ENCODE peak calls at places on chromosomes 3 and 15, in six cellular contexts. E is choroid plexus epithelial cell, C is lung, D is BE2C, J is heart right ventricle, K is IMR-90. N is an unnamed sample.
A peak's percentile ranks its signal among the peaks of the same experiment; 100 is the strongest.

GRCh38 chr3:143339451-143339850 is 219.9 kb downstream of the CHST2 start:
- DNase-seq in E (no peak), C (no peak), D (no peak), J (no peak), K (no peak), N (no peak)

GRCh38 chr3:30596161-30596560 is 10.2 kb upstream of the TGFBR2 start:
- DNase-seq in E (no peak), C (no peak), D (peak; percentile 4), J (no peak), K (no peak), N (no peak)

GRCh38 chr15:93088200-93088980 is 621 bp downstream of the RGMA start:
- DNase-seq in E (no peak), C (no peak), D (peak; percentile 50), J (no peak), K (no peak), N (no peak)

GRCh38 chr3:38003371-38003816 is 12.8 kb downstream of the VILL start:
- DNase-seq in E (peak; percentile 68), C (no peak), D (peak; percentile 45), J (no peak), K (peak; percentile 33), N (peak; percentile 73)

GRCh38 chr15:71195242-71195641 is 80.0 kb downstream of the THSD4 start:
- DNase-seq in E (peak; percentile 55), C (no peak), D (no peak), J (no peak), K (no peak), N (no peak)

GRCh38 chr3:95750097-95750496 is 1064.3 kb upstream of the EPHA6 start:
- DNase-seq in E (no peak), C (no peak), D (no peak), J (no peak), K (no peak), N (no peak)

GRCh38 chr3:135103913-135104312 is 308.9 kb downstream of the EPHB1 start:
- DNase-seq in E (no peak), C (no peak), D (peak; percentile 74), J (no peak), K (no peak), N (no peak)

GRCh38 chr3:44722103-44722401 is 7.4 kb upstream of the ZNF501 start:
- DNase-seq in E (no peak), C (no peak), D (no peak), J (no peak), K (no peak), N (no peak)

GRCh38 chr15:85825719-85826118 is 31.0 kb upstream of the KLHL25 start:
- DNase-seq in E (no peak), C (no peak), D (peak; percentile 22), J (no peak), K (no peak), N (no peak)

GRCh38 chr3:125028657-125029056 is 27.1 kb downstream of the HEG1 start:
- DNase-seq in E (no peak), C (no peak), D (no peak), J (no peak), K (no peak), N (no peak)

GRCh38 chr15:79002631-79003030 is 57.8 kb upstream of the CTSH start:
- DNase-seq in E (no peak), C (no peak), D (no peak), J (no peak), K (no peak), N (no peak)

GRCh38 chr3:52834871-52835501 is at the start of gene MUSTN1:
- DNase-seq in E (peak; percentile 55), C (no peak), D (no peak), J (peak; percentile 28), K (peak; percentile 41), N (no peak)

GRCh38 chr3:59374091-59374490 is 324.3 kb upstream of the CFAP20DC start:
- DNase-seq in E (no peak), C (no peak), D (no peak), J (no peak), K (no peak), N (no peak)

GRCh38 chr3:143002083-143002712 is 828 bp downstream of the U2SURP start:
- DNase-seq in E (peak; percentile 44), C (no peak), D (no peak), J (no peak), K (peak; percentile 25), N (no peak)

GRCh38 chr3:140530603-140531002 is 147.3 kb upstream of the TRIM42 start:
- DNase-seq in E (no peak), C (no peak), D (no peak), J (no peak), K (no peak), N (no peak)

GRCh38 chr3:34008191-34008590 is 209.8 kb downstream of the PDCD6IP start:
- DNase-seq in E (peak; percentile 65), C (no peak), D (no peak), J (no peak), K (peak; percentile 55), N (no peak)

GRCh38 chr3:187610926-187611545 is 59.2 kb downstream of the SST start:
- DNase-seq in E (peak; percentile 43), C (no peak), D (no peak), J (no peak), K (peak; percentile 6), N (no peak)

GRCh38 chr15:92693922-92694331 is 38.4 kb upstream of the FAM174B start:
- DNase-seq in E (peak; percentile 50), C (no peak), D (peak; percentile 74), J (no peak), K (peak; percentile 3), N (no peak)

GRCh38 chr3:20916966-20917606 is 731.1 kb upstream of the SGO1 start:
- DNase-seq in E (no peak), C (no peak), D (no peak), J (no peak), K (no peak), N (no peak)

DNA sequence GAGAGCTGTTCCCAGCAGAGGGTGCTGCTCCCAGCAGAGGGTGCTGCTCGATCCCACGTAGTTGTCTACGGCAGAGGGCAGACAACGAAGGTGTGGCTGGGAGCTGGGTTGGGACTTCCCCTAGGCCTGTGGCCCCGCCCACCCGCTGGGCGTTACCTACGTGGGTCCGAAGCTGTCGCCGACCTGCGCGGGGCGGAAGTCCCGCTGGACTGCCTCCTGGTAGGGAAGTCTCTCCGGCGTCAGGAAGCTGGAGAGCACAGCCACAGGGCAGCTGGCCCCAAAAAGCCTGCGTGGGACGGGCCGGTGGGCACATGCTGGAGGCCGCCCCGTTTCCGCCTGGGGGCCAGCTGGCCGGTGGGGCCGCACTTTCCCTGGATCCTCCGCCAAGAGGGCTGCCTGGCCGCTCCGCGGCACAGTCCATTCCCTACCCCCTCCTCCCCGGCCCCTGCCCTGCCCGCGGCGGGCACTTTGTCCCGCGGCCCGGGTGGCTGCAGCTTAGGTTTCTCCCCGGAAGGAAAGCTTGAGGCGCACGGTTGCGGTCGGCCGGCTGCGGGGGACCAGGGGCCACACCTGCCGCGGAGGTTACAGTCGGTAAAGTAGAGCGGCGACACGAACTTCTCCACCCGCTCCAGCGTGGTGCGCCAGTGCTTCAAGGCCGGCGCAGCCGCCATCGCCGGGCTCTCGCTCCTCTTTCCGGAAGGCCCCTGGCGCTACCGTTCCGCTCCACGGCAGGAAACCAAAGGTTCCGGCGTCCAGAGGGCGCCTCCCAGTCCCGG is at the start of gene MAN2C1:
- DNase-seq in E (peak; percentile 98), C (peak; percentile 96), D (peak; percentile 99), J (peak; percentile 94), K (peak; percentile 94), N (peak; percentile 93)
- TF ChIP-seq CTCF in E (peak; percentile 84), C (peak; percentile 59), D (peak; percentile 94), J (peak; percentile 93), K (peak; percentile 78), N (no peak)

GRCh38 chr3:136350132-136350531 is 100.0 kb downstream of the PCCB start:
- DNase-seq in E (peak; percentile 98), C (no peak), D (no peak), J (no peak), K (peak; percentile 98), N (no peak)

GRCh38 chr3:136353461-136353860 is 103.3 kb downstream of the PCCB start:
- DNase-seq in E (no peak), C (no peak), D (no peak), J (no peak), K (no peak), N (no peak)

GRCh38 chr3:136351351-136351750 is 101.2 kb downstream of the PCCB start:
- DNase-seq in E (no peak), C (no peak), D (no peak), J (no peak), K (peak; percentile 44), N (no peak)

GRCh38 chr3:136350557-136350956 is 100.4 kb downstream of the PCCB start:
- DNase-seq in E (peak; percentile 83), C (no peak), D (no peak), J (no peak), K (peak; percentile 81), N (no peak)

DNA sequence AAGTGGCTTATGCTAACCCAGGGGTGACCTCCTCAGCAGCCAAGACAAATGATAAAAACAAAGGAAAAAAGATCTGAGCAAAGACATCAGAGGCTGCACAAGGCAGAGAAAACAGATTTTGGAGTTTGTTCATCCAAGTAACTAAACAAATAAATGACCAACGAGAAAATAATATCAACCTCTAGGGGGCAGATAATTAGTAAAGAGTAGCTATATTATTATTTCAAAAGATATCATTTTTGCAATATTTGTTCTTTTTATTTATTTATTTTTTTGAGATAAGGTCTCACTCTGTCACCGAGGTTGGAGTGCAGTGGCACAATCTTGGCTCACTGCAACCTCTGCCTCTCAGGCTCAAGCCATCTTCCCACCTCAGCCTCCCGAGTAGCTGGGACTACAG is 101.8 kb downstream of the PCCB start:
- DNase-seq in E (no peak), C (no peak), D (no peak), J (no peak), K (no peak), N (no peak)
- TF ChIP-seq CTCF in E (peak; percentile 22), C (no peak), D (peak; percentile 13), J (no peak), K (peak; percentile 16), N (peak; percentile 70)

DNA sequence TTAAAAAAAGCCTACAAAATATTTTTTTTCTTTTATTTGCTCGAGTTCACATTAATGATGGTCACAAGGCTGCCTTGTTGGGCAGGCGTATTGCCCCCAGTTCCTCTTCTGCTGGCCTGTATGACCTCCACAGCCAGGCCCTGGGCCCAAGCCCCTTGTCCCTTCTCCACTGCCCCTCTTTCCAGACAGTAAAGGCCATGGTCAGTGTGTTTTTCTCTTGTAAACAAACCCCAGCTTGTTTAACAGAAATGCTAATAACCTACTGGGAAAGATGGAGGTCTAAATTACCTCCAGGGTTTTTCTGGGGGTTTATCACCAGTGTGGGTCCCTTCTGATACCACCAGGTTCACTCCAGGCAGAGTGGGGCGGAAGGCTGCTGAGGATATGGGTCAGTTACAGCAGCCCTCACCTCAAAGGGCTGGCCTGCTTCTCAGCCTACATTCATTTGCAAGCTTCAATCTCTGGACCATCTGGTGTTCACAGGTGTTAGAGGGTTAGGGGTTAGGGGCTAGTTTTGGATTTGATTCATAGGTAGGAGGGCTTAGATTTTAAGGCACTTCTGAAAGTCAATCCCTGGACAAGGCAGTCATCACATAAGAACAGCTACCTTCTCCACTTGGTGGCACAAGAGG is 2.0 kb upstream of the MANF start:
- DNase-seq in E (no peak), C (no peak), D (no peak), J (no peak), K (no peak), N (no peak)
- TF ChIP-seq CTCF in E (no peak), C (no peak), D (no peak), J (no peak), K (no peak), N (no peak)

DNA sequence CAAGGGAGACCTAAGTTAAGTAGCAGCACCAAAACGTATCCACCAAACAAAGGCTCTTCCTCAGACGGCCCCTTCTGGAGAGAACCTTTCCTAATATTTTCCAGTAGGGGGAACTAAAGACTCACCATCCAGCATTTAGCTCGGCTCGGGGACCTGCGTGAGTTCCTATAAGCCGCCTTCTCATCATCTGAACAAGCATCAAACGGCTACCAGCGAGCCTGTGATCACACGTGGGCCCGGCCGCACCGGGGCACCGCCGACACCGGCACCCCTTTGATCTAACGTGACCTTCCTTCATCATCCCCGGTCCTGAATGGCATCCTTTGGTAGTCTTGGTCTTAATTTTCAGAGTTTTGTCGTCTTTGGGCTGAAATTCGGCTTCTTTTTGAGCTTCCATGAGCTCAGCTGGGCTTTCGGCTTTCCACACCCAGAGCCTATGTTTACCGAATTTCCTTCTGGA is 1.4 kb upstream of the ROBO2 start:
- DNase-seq in E (peak; percentile 94), C (peak; percentile 55), D (peak; percentile 82), J (peak; percentile 32), K (peak; percentile 85), N (peak; percentile 71)
- TF ChIP-seq CTCF in E (peak; percentile 84), C (peak; percentile 33), D (peak; percentile 72), J (peak; percentile 68), K (peak; percentile 89), N (peak; percentile 73)

N was measured in mesothelial cell of epicardium.